ENCODE peak calls at places on chromosomes 1 and 21, in five cellular contexts. H is omental fat pad, Y is GM06990, K is breast epithelium, B is lower lobe of right lung. L is an unnamed sample.

GRCh38 chr1:145751491-145752021 is 32.3 kb downstream of the CD160 start:
- DNase-seq in H (no peak), Y (no peak), K (no peak), B (no peak), L (no peak)

GRCh38 chr1:180255538-180256352 is 25.7 kb downstream of the LHX4 start:
- DNase-seq in H (no peak), Y (no peak), K (no peak), B (no peak), L (no peak)

GRCh38 chr21:43684424-43684823 is 25.1 kb downstream of the RRP1B start:
- DNase-seq in H (no peak), Y (no peak), K (no peak), B (no peak), L (no peak)

GRCh38 chr1:206766251-206766856 is 4.2 kb upstream of the IL19 start:
- DNase-seq in H (no peak), Y (peak), K (no peak), B (peak), L (peak)

GRCh38 chr1:201633811-201634210 is 94.9 kb downstream of the NAV1 start:
- DNase-seq in H (no peak), Y (no peak), K (no peak), B (no peak), L (no peak)

GRCh38 chr1:175808573-175808972 is 65.2 kb upstream of the TNR start:
- DNase-seq in H (no peak), Y (no peak), K (no peak), B (no peak), L (no peak)

GRCh38 chr1:195105281-195105680 is 1503.0 kb downstream of the KCNT2 start:
- DNase-seq in H (no peak), Y (no peak), K (no peak), B (no peak), L (no peak)

GRCh38 chr1:153578936-153579335 is 13.3 kb upstream of the S100A2 start:
- DNase-seq in H (no peak), Y (no peak), K (no peak), B (no peak), L (no peak)

GRCh38 chr1:178679237-178679636 is 45.8 kb upstream of the RALGPS2 start:
- DNase-seq in H (no peak), Y (no peak), K (no peak), B (no peak), L (no peak)

GRCh38 chr1:225467193-225468020 is 39.6 kb upstream of the LBR start:
- DNase-seq in H (no peak), Y (peak), K (no peak), B (peak), L (peak)

GRCh38 chr1:163093579-163093978 is 24.4 kb downstream of the RGS4 start:
- DNase-seq in H (no peak), Y (no peak), K (no peak), B (no peak), L (no peak)

GRCh38 chr1:9723068-9723805 is 71.7 kb downstream of the PIK3CD start:
- DNase-seq in H (no peak), Y (no peak), K (no peak), B (no peak), L (no peak)

GRCh38 chr21:34813266-34813886 is 144.6 kb downstream of the CLIC6 start:
- DNase-seq in H (no peak), Y (no peak), K (no peak), B (no peak), L (no peak)

GRCh38 chr1:24857528-24858133 is 72.4 kb downstream of the RUNX3 start:
- DNase-seq in H (no peak), Y (no peak), K (no peak), B (no peak), L (no peak)

GRCh38 chr1:173107696-173108095 is 57.0 kb upstream of the TNFSF18 start:
- DNase-seq in H (no peak), Y (no peak), K (no peak), B (no peak), L (no peak)

GRCh38 chr1:22584001-22584557 is 20.8 kb downstream of the EPHA8 start:
- DNase-seq in H (no peak), Y (no peak), K (no peak), B (no peak), L (no peak)

GRCh38 chr1:53919675-53920066 is 25.7 kb downstream of the DIO1 start:
- DNase-seq in H (no peak), Y (no peak), K (no peak), B (no peak), L (no peak)

GRCh38 chr21:35436899-35437298 is 387.8 kb upstream of the RUNX1 start:
- DNase-seq in H (no peak), Y (no peak), K (no peak), B (no peak), L (no peak)

GRCh38 chr21:24693779-24694178 is 913.5 kb downstream of the MRPL39 start:
- DNase-seq in H (no peak), Y (no peak), K (no peak), B (no peak), L (no peak)

GRCh38 chr21:42988234-42988965 is 14.0 kb downstream of the PKNOX1 start:
- DNase-seq in H (no peak), Y (no peak), K (no peak), B (no peak), L (no peak)

GRCh38 chr1:41819069-41819468 is 99.7 kb downstream of the HIVEP3 start:
- DNase-seq in H (no peak), Y (no peak), K (no peak), B (no peak), L (no peak)

GRCh38 chr1:1573843-1574720 is 581 bp downstream of the SSU72 start:
- DNase-seq in H (no peak), Y (no peak), K (peak), B (peak), L (peak)

GRCh38 chr1:62712625-62713243 is 24.5 kb upstream of the DOCK7 start:
- DNase-seq in H (no peak), Y (no peak), K (no peak), B (no peak), L (no peak)

GRCh38 chr1:177586429-177586828 is 383.4 kb downstream of the SEC16B start:
- DNase-seq in H (no peak), Y (no peak), K (no peak), B (no peak), L (no peak)

GRCh38 chr1:43537423-43538142 is 6.9 kb downstream of the PTPRF start:
- DNase-seq in H (no peak), Y (no peak), K (peak), B (peak), L (no peak)

GRCh38 chr1:180530501-180530900 is 28.1 kb upstream of the ACBD6 start:
- DNase-seq in H (no peak), Y (no peak), K (peak), B (peak), L (no peak)

DNA sequence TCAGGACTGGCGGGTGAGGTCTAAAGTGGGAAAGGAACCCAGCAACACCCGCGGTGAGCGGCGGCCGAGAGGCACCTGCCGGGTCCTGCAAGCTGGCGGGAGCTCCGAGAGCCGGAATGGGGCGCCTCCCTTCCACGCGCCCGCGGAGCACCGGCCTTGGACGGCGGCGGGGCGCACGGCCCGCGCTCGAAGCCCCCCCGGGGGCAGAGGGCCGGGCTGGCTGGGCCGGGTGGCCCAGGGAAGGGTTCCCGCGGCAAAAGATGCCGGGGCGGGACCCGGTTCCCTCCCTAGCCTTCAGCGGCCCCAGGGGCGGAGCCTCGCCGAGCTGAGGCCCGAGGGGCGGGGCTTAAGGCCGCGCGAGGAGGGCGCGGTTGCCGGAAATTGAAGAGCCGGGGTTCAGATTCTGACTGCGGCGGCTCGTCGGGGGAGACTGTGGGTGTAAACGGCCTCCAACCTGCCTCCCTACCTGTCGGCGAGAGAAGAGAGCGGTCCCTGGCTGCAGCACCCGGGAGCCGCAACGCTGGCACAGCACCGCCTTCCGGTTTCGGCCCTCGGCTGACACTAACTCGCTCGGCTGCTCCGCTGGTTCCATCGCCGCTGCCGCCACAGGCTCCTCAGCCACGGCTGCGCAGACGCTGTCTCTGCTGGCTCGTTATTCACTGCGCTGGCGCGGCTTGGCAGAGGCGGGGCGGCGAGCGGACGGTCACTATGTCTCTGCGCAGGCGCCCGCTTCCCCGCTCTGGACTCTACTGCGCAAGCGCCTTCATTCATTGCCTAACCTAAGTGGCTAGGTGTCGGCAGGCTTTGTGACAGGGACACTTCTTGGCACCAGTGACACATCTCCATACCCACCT is at the start of gene RABIF:
- DNase-seq in H (peak), Y (peak), K (peak), B (peak), L (peak)
- TF ChIP-seq CTCF in H (no peak), Y (peak), K (no peak), B (no peak), L (no peak)

DNA sequence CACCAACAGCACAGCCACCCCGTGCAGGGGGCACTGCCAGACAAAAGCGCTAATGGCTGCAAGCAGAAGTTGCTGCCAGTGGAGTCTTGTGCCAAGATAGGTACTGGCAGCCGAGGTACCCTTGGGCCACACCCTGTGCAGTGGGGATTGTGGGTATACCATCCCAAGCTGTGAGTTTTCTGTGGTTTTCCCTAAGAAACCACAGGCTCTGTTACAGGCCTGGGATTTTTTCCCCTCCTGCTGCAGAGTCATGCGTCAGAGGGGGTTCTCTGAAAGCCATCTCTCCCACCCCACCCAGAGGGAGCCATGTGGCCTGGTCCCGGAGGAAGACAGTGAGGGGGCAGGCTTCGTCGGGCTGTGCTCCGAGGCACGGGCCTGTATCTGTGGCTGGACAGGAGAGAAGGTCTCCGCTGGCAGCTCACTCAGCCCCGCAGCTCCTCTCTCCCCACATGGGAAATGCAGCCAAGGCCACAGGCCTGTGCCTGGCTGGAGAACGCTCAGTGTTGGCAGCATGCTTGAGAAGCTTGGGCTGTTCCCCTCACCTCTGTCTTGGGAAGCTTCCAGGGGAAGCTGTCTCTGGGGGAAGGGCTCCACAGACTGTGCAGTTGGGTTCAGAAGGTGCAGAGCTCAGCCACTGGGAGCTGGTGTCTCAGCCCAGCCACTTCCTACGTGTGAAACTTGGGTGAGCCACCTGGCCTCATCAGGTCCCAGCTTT is 42.5 kb downstream of the NEK2 start:
- DNase-seq in H (no peak), Y (no peak), K (peak), B (peak), L (no peak)
- TF ChIP-seq CTCF in H (no peak), Y (no peak), K (no peak), B (no peak), L (no peak)

GRCh38 chr21:46326110-46326703 is 2.3 kb downstream of the PCNT start:
- DNase-seq in H (no peak), Y (no peak), K (no peak), B (no peak), L (no peak)

GRCh38 chr21:46323227-46323709 is 402 bp downstream of the C21orf58 start:
- DNase-seq in H (no peak), Y (no peak), K (no peak), B (no peak), L (no peak)

GRCh38 chr21:46323710-46324389 is at the start of the genes C21orf58 and PCNT:
- DNase-seq in H (peak), Y (peak), K (peak), B (peak), L (peak)

GRCh38 chr21:46325073-46325912 is 1.3 kb downstream of the PCNT start:
- DNase-seq in H (no peak), Y (peak), K (peak), B (peak), L (peak)

GRCh38 chr21:46324390-46325072 is 575 bp downstream of the PCNT start:
- DNase-seq in H (peak), Y (peak), K (peak), B (peak), L (peak)
- TF ChIP-seq CTCF in H (no peak), Y (no peak), K (no peak), B (peak), L (no peak)

GRCh38 chr1:7346600-7347570 is 424.2 kb upstream of the VAMP3 start:
- DNase-seq in H (no peak), Y (no peak), K (no peak), B (no peak), L (no peak)

GRCh38 chr1:7343917-7344316 is 427.2 kb upstream of the VAMP3 start:
- DNase-seq in H (no peak), Y (no peak), K (no peak), B (no peak), L (no peak)

GRCh38 chr1:7345516-7345915 is 425.6 kb upstream of the VAMP3 start:
- DNase-seq in H (no peak), Y (no peak), K (no peak), B (no peak), L (no peak)

GRCh38 chr1:7348073-7348472 is 423.0 kb upstream of the VAMP3 start:
- DNase-seq in H (no peak), Y (no peak), K (no peak), B (no peak), L (no peak)

DNA sequence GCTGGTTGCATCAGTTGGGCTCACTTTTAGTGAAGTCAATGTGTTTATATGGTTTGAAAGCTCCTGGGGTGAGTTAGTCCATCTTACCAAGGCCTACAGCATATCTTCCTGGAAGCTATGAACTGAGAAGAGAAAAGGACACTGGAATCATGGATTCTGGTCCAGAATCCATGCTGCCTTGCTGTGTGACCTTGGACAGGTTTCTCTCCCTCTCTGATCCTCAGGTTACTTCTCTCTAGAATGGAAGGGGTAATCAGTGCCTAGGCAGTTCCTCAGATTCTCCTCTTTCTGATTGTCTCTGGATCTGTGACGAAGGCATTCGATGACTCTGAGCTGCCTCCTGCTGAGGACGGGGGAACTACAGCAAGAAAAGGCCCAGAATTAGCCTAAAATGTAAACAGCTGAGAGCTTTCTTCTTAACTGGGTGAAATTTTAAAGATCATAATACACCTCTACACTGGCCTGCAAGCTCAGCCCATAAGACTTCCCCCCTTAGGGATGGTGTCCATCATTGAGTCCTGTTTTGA is 425.0 kb upstream of the VAMP3 start:
- DNase-seq in H (no peak), Y (no peak), K (no peak), B (no peak), L (no peak)
- TF ChIP-seq CTCF in H (no peak), Y (no peak), K (no peak), B (no peak), L (no peak)

DNA sequence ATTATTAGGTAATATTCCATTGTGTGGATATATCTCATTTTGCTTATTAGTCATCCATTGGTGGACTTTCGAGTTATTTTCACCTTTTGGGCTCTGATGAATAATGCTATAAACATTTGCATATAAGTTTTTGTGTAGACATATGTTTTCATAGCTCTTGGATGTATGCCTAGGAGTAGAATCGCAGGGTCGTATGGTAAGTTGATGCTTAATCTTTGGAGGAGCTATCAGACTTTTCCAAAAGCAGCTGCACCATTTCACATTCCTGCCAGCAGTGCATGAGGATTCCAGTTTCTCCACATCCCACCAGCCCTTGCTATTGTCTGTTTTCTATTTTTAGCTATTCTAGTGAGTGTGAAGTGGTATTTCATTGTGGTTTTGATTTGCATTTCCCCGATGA is 120.3 kb upstream of the TMEM51 start:
- DNase-seq in H (no peak), Y (no peak), K (no peak), B (no peak), L (no peak)
- TF ChIP-seq CTCF in H (no peak), Y (no peak), K (no peak), B (no peak), L (no peak)

GRCh38 chr1:117568999-117569398 is 36.8 kb upstream of the TENT5C start:
- DNase-seq in H (no peak), Y (no peak), K (no peak), B (no peak), L (no peak)
- TF ChIP-seq CTCF in H (no peak), Y (peak), K (no peak), B (no peak), L (no peak)

GRCh38 chr21:46301759-46302158 is 15.6 kb downstream of the YBEY start:
- DNase-seq in H (no peak), Y (no peak), K (no peak), B (no peak), L (no peak)
- TF ChIP-seq CTCF in H (no peak), Y (no peak), K (no peak), B (no peak), L (no peak)

GRCh38 chr1:160821627-160822026 is 25.7 kb downstream of the LY9 start:
- DNase-seq in H (no peak), Y (no peak), K (no peak), B (no peak), L (no peak)
- TF ChIP-seq CTCF in H (no peak), Y (peak), K (no peak), B (no peak), L (no peak)

L was measured in GM20000.